ENCODE peak calls at places on chromosomes 11 and 22, in four cellular contexts. One of them, this sample, is unnamed.

GRCh38 chr11:47437746-47438418 is 11.1 kb downstream of the RAPSN start:
- DNase-seq in PC-9: no peak
- DNase-seq in fibroblast of lung: no peak
- DNase-seq in mammary epithelial cell: no peak
- DNase-seq in this sample: no peak

GRCh38 chr11:15967166-15967565 is 389.2 kb downstream of the SOX6 start:
- DNase-seq in fibroblast of lung: no peak
- DNase-seq in PC-9: peak; percentile 80
- DNase-seq in mammary epithelial cell: peak; percentile 84
- DNase-seq in this sample: no peak

GRCh38 chr11:109993786-109994185 is 99.4 kb upstream of the ZC3H12C start:
- DNase-seq in PC-9: peak; percentile 34
- DNase-seq in mammary epithelial cell: no peak
- DNase-seq in fibroblast of lung: peak; percentile 95
- DNase-seq in this sample: no peak

GRCh38 chr22:17131686-17132085 is 10.5 kb upstream of the TMEM121B start:
- DNase-seq in PC-9: no peak
- DNase-seq in fibroblast of lung: no peak
- DNase-seq in mammary epithelial cell: no peak
- DNase-seq in this sample: no peak

GRCh38 chr11:101369835-101370234 is 214.0 kb downstream of the TRPC6 start:
- DNase-seq in PC-9: no peak
- DNase-seq in fibroblast of lung: no peak
- DNase-seq in mammary epithelial cell: no peak
- DNase-seq in this sample: no peak

GRCh38 chr11:832529-833113 is at the start of gene CD151:
- DNase-seq in mammary epithelial cell: peak; percentile 63
- DNase-seq in PC-9: peak; percentile 34
- DNase-seq in fibroblast of lung: peak; percentile 65
- DNase-seq in this sample: no peak

GRCh38 chr11:38795027-38795426 is 2197.0 kb upstream of the RAG2 start:
- DNase-seq in fibroblast of lung: no peak
- DNase-seq in mammary epithelial cell: no peak
- DNase-seq in PC-9: no peak
- DNase-seq in this sample: no peak

GRCh38 chr11:33779849-33780528 is 5.7 kb upstream of the FBXO3 start:
- DNase-seq in mammary epithelial cell: peak; percentile 28
- DNase-seq in PC-9: no peak
- DNase-seq in fibroblast of lung: peak; percentile 92
- DNase-seq in this sample: no peak

GRCh38 chr11:100687032-100687629 is at the start of gene ARHGAP42:
- DNase-seq in fibroblast of lung: peak; percentile 66
- DNase-seq in PC-9: peak; percentile 61
- DNase-seq in mammary epithelial cell: peak; percentile 68
- DNase-seq in this sample: peak; percentile 84

GRCh38 chr11:102438311-102439062 is 14.1 kb downstream of the TMEM123 start:
- DNase-seq in mammary epithelial cell: no peak
- DNase-seq in PC-9: no peak
- DNase-seq in fibroblast of lung: no peak
- DNase-seq in this sample: no peak

GRCh38 chr22:50468626-50469025 is 6.2 kb downstream of the SBF1 start:
- DNase-seq in mammary epithelial cell: no peak
- DNase-seq in PC-9: no peak
- DNase-seq in fibroblast of lung: no peak
- DNase-seq in this sample: no peak

GRCh38 chr11:20114588-20114987 is 45.7 kb downstream of the DBX1 start:
- DNase-seq in fibroblast of lung: peak; percentile 79
- DNase-seq in mammary epithelial cell: no peak
- DNase-seq in PC-9: no peak
- DNase-seq in this sample: no peak

GRCh38 chr22:27612075-27612474 is 189.5 kb downstream of the MN1 start:
- DNase-seq in PC-9: no peak
- DNase-seq in fibroblast of lung: no peak
- DNase-seq in mammary epithelial cell: no peak
- DNase-seq in this sample: no peak

GRCh38 chr11:122241561-122241960 is 125.5 kb upstream of the BLID start:
- DNase-seq in mammary epithelial cell: no peak
- DNase-seq in fibroblast of lung: no peak
- DNase-seq in PC-9: no peak
- DNase-seq in this sample: no peak

GRCh38 chr11:60783141-60783484 is 2.0 kb upstream of the MS4A10 start:
- DNase-seq in PC-9: no peak
- DNase-seq in fibroblast of lung: no peak
- DNase-seq in mammary epithelial cell: no peak
- DNase-seq in this sample: no peak

GRCh38 chr11:120331301-120331966 is 4.8 kb upstream of the ARHGEF12 start:
- DNase-seq in fibroblast of lung: peak; percentile 94
- DNase-seq in PC-9: peak; percentile 97
- DNase-seq in mammary epithelial cell: peak; percentile 77
- DNase-seq in this sample: no peak

GRCh38 chr11:127003260-127003981 is 2.9 kb upstream of the KIRREL3 start:
- DNase-seq in PC-9: no peak
- DNase-seq in mammary epithelial cell: peak; percentile 50
- DNase-seq in fibroblast of lung: peak; percentile 72
- DNase-seq in this sample: no peak

GRCh38 chr11:27740362-27741024 is 40.2 kb upstream of the BDNF start:
- DNase-seq in fibroblast of lung: peak; percentile 6
- DNase-seq in PC-9: no peak
- DNase-seq in mammary epithelial cell: no peak
- DNase-seq in this sample: no peak

GRCh38 chr11:31810779-31811647 is at the start of gene PAX6:
- DNase-seq in PC-9: peak; percentile 98
- DNase-seq in mammary epithelial cell: peak; percentile 13
- DNase-seq in fibroblast of lung: peak; percentile 100
- DNase-seq in this sample: no peak

GRCh38 chr22:19986410-19987341 is 29.9 kb downstream of the ARVCF start:
- DNase-seq in fibroblast of lung: peak; percentile 66
- DNase-seq in mammary epithelial cell: peak; percentile 72
- DNase-seq in PC-9: peak; percentile 41
- DNase-seq in this sample: no peak

GRCh38 chr22:38257170-38257569 is 15.6 kb downstream of the TMEM184B start:
- DNase-seq in mammary epithelial cell: no peak
- DNase-seq in PC-9: no peak
- DNase-seq in fibroblast of lung: peak; percentile 81
- DNase-seq in this sample: no peak

GRCh38 chr11:93652161-93652597 is 9.3 kb upstream of the CEP295 start:
- DNase-seq in mammary epithelial cell: peak; percentile 19
- DNase-seq in PC-9: peak; percentile 53
- DNase-seq in fibroblast of lung: peak; percentile 15
- DNase-seq in this sample: peak; percentile 39

GRCh38 chr11:73187854-73188253 is 30.2 kb upstream of the P2RY2 start:
- DNase-seq in fibroblast of lung: no peak
- DNase-seq in PC-9: peak; percentile 55
- DNase-seq in mammary epithelial cell: peak; percentile 79
- DNase-seq in this sample: no peak

GRCh38 chr22:42685941-42686666 is 34.6 kb downstream of the A4GALT start:
- DNase-seq in PC-9: no peak
- DNase-seq in mammary epithelial cell: no peak
- DNase-seq in fibroblast of lung: no peak
- DNase-seq in this sample: peak; percentile 10

GRCh38 chr11:72829178-72829577 is 15.0 kb downstream of the ATG16L2 start:
- DNase-seq in mammary epithelial cell: no peak
- DNase-seq in fibroblast of lung: no peak
- DNase-seq in PC-9: no peak
- DNase-seq in this sample: no peak

GRCh38 chr11:62543680-62544444 is 2.7 kb downstream of the AHNAK start:
- DNase-seq in mammary epithelial cell: no peak
- DNase-seq in fibroblast of lung: no peak
- DNase-seq in PC-9: no peak
- DNase-seq in this sample: no peak

GRCh38 chr11:3095712-3096361 is 38.6 kb upstream of the CARS1 start:
- DNase-seq in fibroblast of lung: peak; percentile 81
- DNase-seq in mammary epithelial cell: peak; percentile 50
- DNase-seq in PC-9: peak; percentile 60
- DNase-seq in this sample: no peak

GRCh38 chr11:69708731-69709401 is 5.0 kb upstream of the FGF19 start:
- DNase-seq in mammary epithelial cell: no peak
- DNase-seq in fibroblast of lung: no peak
- DNase-seq in PC-9: no peak
- DNase-seq in this sample: no peak

GRCh38 chr11:34509336-34509902 is 4.2 kb downstream of the ELF5 start:
- DNase-seq in PC-9: no peak
- DNase-seq in mammary epithelial cell: no peak
- DNase-seq in fibroblast of lung: no peak
- DNase-seq in this sample: no peak

GRCh38 chr11:32259641-32260081 is 168.8 kb downstream of the RCN1 start:
- DNase-seq in fibroblast of lung: peak; percentile 81
- DNase-seq in PC-9: peak; percentile 71
- DNase-seq in mammary epithelial cell: peak; percentile 14
- DNase-seq in this sample: peak; percentile 47

GRCh38 chr22:21726650-21727049 is 8.9 kb downstream of the YPEL1 start:
- DNase-seq in mammary epithelial cell: no peak
- DNase-seq in fibroblast of lung: no peak
- DNase-seq in PC-9: no peak
- DNase-seq in this sample: peak; percentile 78

GRCh38 chr22:37240240-37240940 is 3.7 kb downstream of the RAC2 start:
- DNase-seq in mammary epithelial cell: no peak
- DNase-seq in fibroblast of lung: no peak
- DNase-seq in PC-9: no peak
- DNase-seq in this sample: no peak

GRCh38 chr11:64684357-64684756 is 38.6 kb downstream of the NRXN2 start:
- DNase-seq in PC-9: no peak
- DNase-seq in fibroblast of lung: no peak
- DNase-seq in mammary epithelial cell: peak; percentile 95
- DNase-seq in this sample: no peak

GRCh38 chr22:23613193-23613973 is 18.7 kb downstream of the DRICH1 start:
- DNase-seq in mammary epithelial cell: no peak
- DNase-seq in PC-9: no peak
- DNase-seq in fibroblast of lung: peak; percentile 14
- DNase-seq in this sample: no peak
- H2AFZ ChIP-seq in mammary epithelial cell: no peak overlapping the region
- H2AFZ ChIP-seq in PC-9: no peak overlapping the region
- H2AFZ ChIP-seq in fibroblast of lung: no peak overlapping the region
- H2AFZ ChIP-seq in this sample: no peak overlapping the region

GRCh38 chr11:128477811-128478210 is 109.5 kb downstream of the ETS1 start:
- DNase-seq in mammary epithelial cell: no peak
- DNase-seq in fibroblast of lung: no peak
- DNase-seq in PC-9: no peak
- DNase-seq in this sample: no peak
- H3K4me1 ChIP-seq in mammary epithelial cell: peaks cover 23% of the 10 kb centered on the region
- H3K4me1 ChIP-seq in fibroblast of lung: peaks cover 45% of the 10 kb centered on the region
- H3K4me1 ChIP-seq in PC-9: peaks cover 6% of the 10 kb centered on the region
- H3K4me1 ChIP-seq in this sample: peaks cover 83% of the 10 kb centered on the region

GRCh38 chr22:46421272-46421671 is 85.8 kb downstream of the TRMU start:
- DNase-seq in fibroblast of lung: no peak
- DNase-seq in PC-9: no peak
- DNase-seq in mammary epithelial cell: no peak
- DNase-seq in this sample: no peak
- H2AFZ ChIP-seq in fibroblast of lung: no peak overlapping the region
- H2AFZ ChIP-seq in PC-9: no peak overlapping the region
- H2AFZ ChIP-seq in mammary epithelial cell: no peak overlapping the region
- H2AFZ ChIP-seq in this sample: no peak overlapping the region

GRCh38 chr11:82895437-82896091 is 4.7 kb downstream of the PRCP start:
- DNase-seq in PC-9: no peak
- DNase-seq in mammary epithelial cell: no peak
- DNase-seq in fibroblast of lung: no peak
- DNase-seq in this sample: no peak

GRCh38 chr11:82890941-82891340 is 9.3 kb downstream of the PRCP start:
- DNase-seq in fibroblast of lung: no peak
- DNase-seq in PC-9: peak; percentile 24
- DNase-seq in mammary epithelial cell: no peak
- DNase-seq in this sample: no peak

GRCh38 chr11:82890002-82890341 is 10.3 kb downstream of the PRCP start:
- DNase-seq in PC-9: no peak
- DNase-seq in mammary epithelial cell: no peak
- DNase-seq in fibroblast of lung: no peak
- DNase-seq in this sample: no peak

GRCh38 chr11:82889133-82890001 is 10.9 kb downstream of the PRCP start:
- DNase-seq in fibroblast of lung: no peak
- DNase-seq in PC-9: peak; percentile 25
- DNase-seq in mammary epithelial cell: no peak
- DNase-seq in this sample: no peak

GRCh38 chr11:82892611-82893169 is 7.5 kb downstream of the PRCP start:
- DNase-seq in PC-9: peak; percentile 20
- DNase-seq in mammary epithelial cell: no peak
- DNase-seq in fibroblast of lung: no peak
- DNase-seq in this sample: no peak
- H3K4me1 ChIP-seq in PC-9: no peaks in the 10 kb centered on the region
- H3K4me1 ChIP-seq in mammary epithelial cell: no peaks in the 10 kb centered on the region
- H3K4me1 ChIP-seq in fibroblast of lung: no peaks in the 10 kb centered on the region
- H3K4me1 ChIP-seq in this sample: no peaks in the 10 kb centered on the region

This sample was measured in DND-41.